ENCODE peak calls at places on chromosomes 4 and X, in four cellular contexts. Q is K562, H is HepG2, X is SK-N-SH. W is an unnamed sample.

GRCh38 chrX:153365670-153366069 is 31.7 kb downstream of the ZNF275 start:
- DNase-seq in Q (no peak), H (no peak), X (no peak), W (no peak)

GRCh38 chr4:109211671-109212070 is 90.8 kb downstream of the COL25A1 start:
- DNase-seq in Q (no peak), H (no peak), X (no peak), W (no peak)

GRCh38 chr4:102684605-102685052 is 76.1 kb downstream of the MANBA start:
- DNase-seq in Q (peak), H (no peak), X (no peak), W (no peak)

GRCh38 chrX:38166478-38167083 is 54.1 kb downstream of the SRPX start:
- DNase-seq in Q (peak), H (peak), X (peak), W (peak)

GRCh38 chrX:115040417-115040816 is 23.0 kb upstream of the IL13RA2 start:
- DNase-seq in Q (no peak), H (no peak), X (no peak), W (no peak)

GRCh38 chrX:45445745-45446412 is 245.2 kb upstream of the DIPK2B start:
- DNase-seq in Q (no peak), H (no peak), X (no peak), W (no peak)

GRCh38 chrX:17024896-17025295 is 78.4 kb downstream of the REPS2 start:
- DNase-seq in Q (no peak), H (peak), X (peak), W (no peak)

GRCh38 chr4:78748361-78748760 is 27.8 kb upstream of the BMP2K start:
- DNase-seq in Q (no peak), H (no peak), X (no peak), W (no peak)

GRCh38 chrX:49316085-49316484 is 5.8 kb upstream of the GAGE12J start:
- DNase-seq in Q (peak), H (no peak), X (no peak), W (no peak)

GRCh38 chr4:6767725-6768538 is 14.6 kb upstream of the KIAA0232 start:
- DNase-seq in Q (no peak), H (peak), X (no peak), W (no peak)

GRCh38 chrX:20061869-20062254 is 54.8 kb downstream of the MAP7D2 start:
- DNase-seq in Q (no peak), H (peak), X (no peak), W (no peak)

GRCh38 chr4:77593993-77594392 is 11.6 kb upstream of the CXCL13 start:
- DNase-seq in Q (no peak), H (no peak), X (no peak), W (no peak)

GRCh38 chrX:140817943-140818342 is 108.4 kb downstream of the LINC00632 start:
- DNase-seq in Q (peak), H (no peak), X (peak), W (peak)

GRCh38 chrX:112941209-112941788 is 100.7 kb upstream of the AMOT start:
- DNase-seq in Q (no peak), H (no peak), X (peak), W (no peak)

GRCh38 chr4:53489279-53489889 is 101.9 kb downstream of the LNX1 start:
- DNase-seq in Q (peak), H (no peak), X (no peak), W (no peak)

GRCh38 chrX:39331062-39331704 is 529.9 kb downstream of the MID1IP1 start:
- DNase-seq in Q (no peak), H (no peak), X (no peak), W (no peak)

GRCh38 chr4:7942019-7942556 is 2.4 kb upstream of the AFAP1 start:
- DNase-seq in Q (no peak), H (peak), X (no peak), W (no peak)

GRCh38 chrX:140360284-140360683 is 144.6 kb downstream of the SOX3 start:
- DNase-seq in Q (peak), H (no peak), X (no peak), W (no peak)

GRCh38 chr4:113004655-113005054 is 44.8 kb upstream of the ANK2 start:
- DNase-seq in Q (no peak), H (no peak), X (no peak), W (no peak)

GRCh38 chrX:121987835-121988234 is 940.4 kb downstream of the GLUD2 start:
- DNase-seq in Q (no peak), H (no peak), X (no peak), W (no peak)

GRCh38 chr4:157014621-157015591 is 43.3 kb upstream of the PDGFC start:
- DNase-seq in Q (no peak), H (no peak), X (no peak), W (no peak)

GRCh38 chrX:19839770-19840254 is 47.6 kb downstream of the SH3KBP1 start:
- DNase-seq in Q (no peak), H (no peak), X (no peak), W (no peak)

GRCh38 chr4:1412376-1413220 is 6.4 kb upstream of the NKX1-1 start:
- DNase-seq in Q (no peak), H (no peak), X (peak), W (no peak)

GRCh38 chrX:131942045-131942444 is 81.1 kb upstream of the STK26 start:
- DNase-seq in Q (peak), H (no peak), X (no peak), W (no peak)

GRCh38 chr4:8218371-8219050 is 19.4 kb downstream of the SH3TC1 start:
- DNase-seq in Q (no peak), H (no peak), X (no peak), W (no peak)

GRCh38 chr4:54556587-54556986 is 101.2 kb upstream of the KIT start:
- DNase-seq in Q (no peak), H (no peak), X (no peak), W (no peak)

GRCh38 chr4:59979061-59979460 is 1221.1 kb upstream of the ADGRL3 start:
- DNase-seq in Q (no peak), H (no peak), X (no peak), W (no peak)

GRCh38 chr4:117623321-117623720 is 411.0 kb upstream of the NDST3 start:
- DNase-seq in Q (no peak), H (no peak), X (no peak), W (no peak)

GRCh38 chr4:6910340-6910959 is 824 bp downstream of the TBC1D14 start:
- DNase-seq in Q (peak), H (no peak), X (peak), W (peak)

GRCh38 chr4:99811850-99812249 is 4.8 kb upstream of the DAPP1 start:
- DNase-seq in Q (peak), H (peak), X (no peak), W (no peak)

GRCh38 chrX:30301977-30302376 is 7.2 kb downstream of the NR0B1 start:
- DNase-seq in Q (no peak), H (no peak), X (no peak), W (peak)

GRCh38 chr4:163790231-163790630 is 295.7 kb downstream of the TMA16 start:
- DNase-seq in Q (no peak), H (no peak), X (no peak), W (no peak)

GRCh38 chrX:132146456-132146855 is 18.6 kb upstream of the FRMD7 start:
- DNase-seq in Q (no peak), H (peak), X (no peak), W (no peak)

GRCh38 chr4:139736257-139736626 is 70.6 kb downstream of the MGST2 start:
- DNase-seq in Q (no peak), H (no peak), X (no peak), W (no peak)
- TF ChIP-seq JUND in Q (no peak), H (no peak), X (no peak), W (no peak)

DNA sequence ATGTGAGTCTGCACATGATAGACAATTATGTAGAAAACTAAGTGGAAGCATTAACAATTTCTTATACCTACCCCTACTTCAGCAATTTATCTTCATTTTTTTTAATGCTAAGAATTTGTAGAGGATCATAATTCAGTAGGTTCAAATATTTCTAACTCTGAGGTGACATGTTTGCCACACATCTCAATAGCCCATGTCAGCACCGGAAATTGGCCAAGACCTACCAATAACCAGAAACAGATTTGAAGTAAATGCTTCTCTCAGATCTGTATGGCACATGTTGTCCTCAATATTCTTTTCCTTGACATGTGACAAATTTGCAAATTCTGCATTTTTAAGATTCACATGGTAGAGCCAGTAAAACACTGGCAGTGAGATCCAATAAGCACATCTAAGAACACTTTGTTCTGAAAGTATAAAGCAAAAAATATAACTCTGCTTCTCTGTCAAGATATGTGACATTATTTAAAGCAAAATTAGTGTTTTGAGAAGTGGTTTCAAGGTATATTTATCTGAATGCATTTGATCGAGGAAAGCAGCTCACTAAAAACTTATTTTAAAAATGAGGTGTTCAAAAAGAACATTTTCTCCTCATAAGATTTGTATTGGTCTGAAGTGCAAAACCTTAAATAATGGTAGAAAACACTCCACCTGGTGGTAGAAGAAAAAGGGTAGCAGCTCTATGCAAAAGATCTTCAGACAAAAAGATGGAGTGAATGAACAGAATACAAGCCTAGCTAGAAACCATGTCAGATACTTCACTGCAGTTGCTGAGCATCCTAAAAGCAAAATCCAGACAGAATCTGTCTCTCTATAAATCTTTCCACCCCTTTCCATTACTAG is 513.9 kb upstream of the FAM241A start:
- DNase-seq in Q (no peak), H (no peak), X (no peak), W (no peak)
- TF ChIP-seq JUND in Q (no peak), H (no peak), X (no peak), W (no peak)

GRCh38 chr4:153426207-153426886 is 39.8 kb upstream of the TMEM131L start:
- DNase-seq in Q (no peak), H (no peak), X (no peak), W (no peak)

GRCh38 chr4:153421980-153422379 is 44.2 kb upstream of the TMEM131L start:
- DNase-seq in Q (no peak), H (no peak), X (no peak), W (no peak)

GRCh38 chr4:153428816-153429592 is 37.2 kb upstream of the TMEM131L start:
- DNase-seq in Q (no peak), H (no peak), X (no peak), W (no peak)

GRCh38 chr4:153432971-153433752 is 33.0 kb upstream of the TMEM131L start:
- DNase-seq in Q (peak), H (peak), X (no peak), W (peak)

DNA sequence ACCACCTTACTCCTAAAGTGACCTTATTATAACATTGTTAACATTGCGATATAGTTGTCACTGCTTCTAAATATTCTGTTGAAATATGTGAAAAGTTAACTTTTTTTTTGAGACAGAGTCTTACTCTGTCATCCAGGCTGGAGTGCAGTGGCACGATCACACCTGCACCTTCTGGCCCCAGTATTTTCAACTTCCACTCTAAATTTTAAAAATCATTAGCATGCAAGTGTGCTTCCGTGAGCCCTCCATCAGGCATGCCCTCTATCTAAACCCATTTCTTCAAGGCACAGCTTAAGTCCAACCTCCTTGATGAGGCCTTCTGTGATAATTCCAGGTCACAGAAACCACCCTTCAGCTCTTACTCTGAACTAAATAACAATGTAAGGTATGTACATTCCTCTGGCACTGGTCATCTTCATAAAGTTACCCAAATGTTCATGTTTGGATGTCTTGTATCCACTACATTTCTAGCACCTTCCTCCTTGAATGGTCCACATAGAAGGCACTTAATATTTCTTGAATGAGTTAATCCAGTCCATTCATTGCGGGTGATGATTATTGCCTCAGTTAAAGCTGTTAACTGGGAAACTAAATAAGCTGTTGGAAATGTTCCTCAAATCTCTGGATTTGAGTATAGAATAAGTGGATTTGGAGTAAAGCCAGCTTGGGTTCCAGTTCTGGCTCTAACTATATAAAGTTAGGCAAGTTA is 38.6 kb upstream of the TMEM131L start:
- DNase-seq in Q (no peak), H (no peak), X (no peak), W (no peak)
- TF ChIP-seq JUND in Q (no peak), H (no peak), X (no peak), W (no peak)

DNA sequence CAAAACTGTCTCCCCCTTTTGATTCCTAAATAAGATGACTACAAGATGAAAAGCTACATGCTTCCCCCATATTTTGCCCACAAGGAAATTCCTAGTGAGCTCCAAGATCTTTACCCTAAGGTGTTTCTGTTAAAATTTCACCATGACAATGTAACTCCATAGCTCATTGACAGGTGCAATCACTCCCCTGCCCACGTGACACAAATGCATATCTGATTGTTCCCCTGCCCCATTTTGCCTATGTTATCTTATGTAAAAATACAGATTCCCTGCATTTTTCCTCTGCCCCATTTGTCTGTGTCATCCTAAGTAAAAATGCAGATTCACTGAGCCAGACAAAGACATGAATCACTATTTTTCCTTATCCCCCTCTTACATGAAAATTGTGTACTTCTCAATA is 66.7 kb downstream of the GPRASP3 start:
- DNase-seq in Q (no peak), H (no peak), X (no peak), W (no peak)
- TF ChIP-seq JUND in Q (no peak), H (no peak), X (no peak), W (no peak)

DNA sequence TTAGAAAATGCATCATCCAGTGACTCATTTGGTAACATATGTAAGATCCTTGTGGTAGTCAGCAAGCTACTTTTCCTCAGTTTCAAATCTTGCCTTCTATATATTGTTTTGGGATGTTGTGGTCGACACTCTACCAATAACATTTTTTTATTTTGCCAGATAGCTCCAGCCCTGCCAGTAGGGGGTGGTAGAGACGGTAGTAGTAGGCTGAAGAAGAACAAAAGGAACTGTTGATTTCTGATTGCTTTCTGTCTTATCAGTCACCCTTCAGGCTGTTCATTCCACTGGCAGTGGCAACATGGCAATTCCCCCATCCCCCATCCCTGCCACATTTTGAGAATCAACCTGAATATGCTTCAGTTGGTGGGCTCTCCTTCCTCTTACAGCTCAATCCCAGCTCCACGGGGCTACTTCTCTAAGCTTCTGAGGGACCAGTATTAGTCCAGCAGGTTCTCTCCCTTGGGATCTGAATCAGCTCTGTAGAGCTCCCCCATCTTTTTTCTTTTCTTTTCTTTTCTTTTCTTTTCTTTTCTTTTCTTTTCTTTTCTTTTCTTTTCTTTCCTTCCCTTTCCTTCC is 171.5 kb upstream of the VEGFC start:
- DNase-seq in Q (no peak), H (no peak), X (no peak), W (peak)
- TF ChIP-seq JUND in Q (no peak), H (no peak), X (no peak), W (no peak)

DNA sequence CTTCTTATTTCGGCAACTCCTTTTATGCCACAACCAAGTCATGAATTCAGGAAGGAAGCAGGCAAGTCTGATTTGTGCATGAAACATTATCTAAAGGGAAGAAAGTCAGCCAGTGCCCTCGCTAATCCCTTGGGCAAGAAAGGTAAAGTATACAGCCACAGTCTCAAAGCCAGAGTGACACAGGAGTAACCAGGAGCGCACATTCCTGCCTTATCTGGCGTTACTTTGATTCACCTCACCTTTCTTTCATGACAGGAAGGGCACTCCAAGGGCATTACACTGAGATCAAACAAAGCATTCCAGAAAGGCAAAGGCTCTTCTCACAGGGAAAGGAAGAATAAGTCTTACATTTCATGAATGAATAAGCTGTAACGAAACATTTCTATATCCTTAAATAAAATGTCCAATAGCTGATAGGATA is 38.8 kb downstream of the FAT1 start:
- DNase-seq in Q (no peak), H (peak), X (no peak), W (no peak)
- TF ChIP-seq JUND in Q (no peak), H (peak), X (no peak), W (no peak)